ENCODE peak calls at places on chromosomes 3 and 15, in four cellular contexts. N is K562, Q is HepG2, I is HCT116. D is an unnamed sample. For H3K4me1, the result is how much of the 10 kb centered on the place peaks cover.

GRCh38 chr15:75359537-75360250 is 8.7 kb downstream of the MAN2C1 start:
- DNase-seq in N (no peak), Q (no peak), I (no peak), D (no peak)

GRCh38 chr15:72751751-72752455 is 31.7 kb downstream of the ADPGK start:
- DNase-seq in N (no peak), Q (no peak), I (no peak), D (no peak)

GRCh38 chr3:27696906-27697305 is 25.2 kb downstream of the EOMES start:
- DNase-seq in N (no peak), Q (no peak), I (no peak), D (no peak)

GRCh38 chr3:126402178-126402577 is 7.5 kb downstream of the CFAP100 start:
- DNase-seq in N (no peak), Q (no peak), I (no peak), D (no peak)

GRCh38 chr3:88767746-88768145 is 339.7 kb upstream of the EPHA3 start:
- DNase-seq in N (no peak), Q (no peak), I (no peak), D (no peak)

GRCh38 chr15:91849749-91850161 is 3.8 kb upstream of the SLCO3A1 start:
- DNase-seq in N (peak), Q (peak), I (peak), D (no peak)

GRCh38 chr15:68653031-68653635 is 74.3 kb downstream of the CORO2B start:
- DNase-seq in N (no peak), Q (no peak), I (no peak), D (no peak)

GRCh38 chr15:29924750-29925149 is 102.5 kb upstream of the TJP1 start:
- DNase-seq in N (no peak), Q (peak), I (no peak), D (no peak)

GRCh38 chr15:62603757-62604156 is 438.7 kb upstream of the C2CD4B start:
- DNase-seq in N (no peak), Q (no peak), I (no peak), D (no peak)

GRCh38 chr3:50926868-50927267 is 252.1 kb downstream of the DOCK3 start:
- DNase-seq in N (no peak), Q (no peak), I (no peak), D (no peak)

GRCh38 chr3:187327827-187328226 is 36.3 kb upstream of the MASP1 start:
- DNase-seq in N (no peak), Q (no peak), I (no peak), D (no peak)

GRCh38 chr3:179811321-179812095 is 158.7 kb downstream of the USP13 start:
- DNase-seq in N (peak), Q (peak), I (peak), D (peak)

GRCh38 chr3:46903341-46904302 is 26.1 kb downstream of the PTH1R start:
- DNase-seq in N (peak), Q (no peak), I (no peak), D (no peak)

GRCh38 chr15:51623386-51623938 is 891 bp upstream of the DMXL2 start:
- DNase-seq in N (peak), Q (no peak), I (no peak), D (no peak)

GRCh38 chr15:101676965-101677364 is 24.8 kb upstream of the TM2D3 start:
- DNase-seq in N (no peak), Q (no peak), I (no peak), D (no peak)

GRCh38 chr15:67907175-67907723 is 67.4 kb upstream of the RNU6-1 start:
- DNase-seq in N (no peak), Q (no peak), I (no peak), D (no peak)

GRCh38 chr15:57865294-57865693 is 158.8 kb downstream of the POLR2M start:
- DNase-seq in N (peak), Q (no peak), I (no peak), D (no peak)

GRCh38 chr3:86416334-86416733 is 574.6 kb downstream of the VGLL3 start:
- DNase-seq in N (no peak), Q (no peak), I (no peak), D (no peak)

GRCh38 chr3:79767953-79768282 is at the start of gene ROBO1:
- DNase-seq in N (no peak), Q (no peak), I (no peak), D (no peak)

GRCh38 chr3:56974242-56974945 is 86.1 kb upstream of the SPATA12 start:
- DNase-seq in N (no peak), Q (no peak), I (no peak), D (no peak)

GRCh38 chr3:59425942-59426341 is 376.1 kb upstream of the CFAP20DC start:
- DNase-seq in N (no peak), Q (no peak), I (no peak), D (no peak)

GRCh38 chr15:98292442-98293240 is 332.1 kb downstream of the ARRDC4 start:
- DNase-seq in N (peak), Q (peak), I (peak), D (no peak)

GRCh38 chr15:62360286-62360685 is 195.2 kb upstream of the C2CD4B start:
- DNase-seq in N (no peak), Q (no peak), I (no peak), D (no peak)

GRCh38 chr3:160200328-160200727 is 24.9 kb upstream of the C3orf80 start:
- DNase-seq in N (no peak), Q (no peak), I (no peak), D (no peak)
- TF ChIP-seq TCF7L2 in N (no peak), Q (no peak), I (no peak), D (no peak)

GRCh38 chr3:52197499-52197841 is 490 bp upstream of the ALAS1 start:
- DNase-seq in N (no peak), Q (no peak), I (no peak), D (no peak)
- H3K4me1 ChIP-seq in N (under half), Q (half or more), I (under half), D (under half)

GRCh38 chr15:70284438-70285214 is 186.9 kb upstream of the TLE3 start:
- DNase-seq in N (no peak), Q (no peak), I (no peak), D (no peak)
- TF ChIP-seq TCF7L2 in N (no peak), Q (no peak), I (no peak), D (no peak)

GRCh38 chr3:35927441-35927840 is 288.1 kb downstream of the ARPP21 start:
- DNase-seq in N (no peak), Q (no peak), I (no peak), D (no peak)

GRCh38 chr3:35936571-35936970 is 297.2 kb downstream of the ARPP21 start:
- DNase-seq in N (no peak), Q (no peak), I (no peak), D (no peak)

GRCh38 chr3:35932995-35933394 is 293.7 kb downstream of the ARPP21 start:
- DNase-seq in N (peak), Q (peak), I (peak), D (no peak)

GRCh38 chr3:35929158-35929557 is 289.8 kb downstream of the ARPP21 start:
- DNase-seq in N (no peak), Q (no peak), I (no peak), D (no peak)

GRCh38 chr3:35931867-35932266 is 292.5 kb downstream of the ARPP21 start:
- DNase-seq in N (no peak), Q (no peak), I (no peak), D (no peak)
- H3K4me1 ChIP-seq in N (under half), Q (under half), I (under half), D (under half)

GRCh38 chr3:33668618-33669017 is 49.4 kb downstream of the CLASP2 start:
- DNase-seq in N (no peak), Q (no peak), I (no peak), D (no peak)

GRCh38 chr3:33665294-33665693 is 52.8 kb downstream of the CLASP2 start:
- DNase-seq in N (no peak), Q (no peak), I (no peak), D (no peak)

GRCh38 chr3:33660035-33660434 is 58.0 kb downstream of the CLASP2 start:
- DNase-seq in N (no peak), Q (no peak), I (no peak), D (no peak)

GRCh38 chr3:33663042-33663441 is 55.0 kb downstream of the CLASP2 start:
- DNase-seq in N (no peak), Q (no peak), I (no peak), D (no peak)

DNA sequence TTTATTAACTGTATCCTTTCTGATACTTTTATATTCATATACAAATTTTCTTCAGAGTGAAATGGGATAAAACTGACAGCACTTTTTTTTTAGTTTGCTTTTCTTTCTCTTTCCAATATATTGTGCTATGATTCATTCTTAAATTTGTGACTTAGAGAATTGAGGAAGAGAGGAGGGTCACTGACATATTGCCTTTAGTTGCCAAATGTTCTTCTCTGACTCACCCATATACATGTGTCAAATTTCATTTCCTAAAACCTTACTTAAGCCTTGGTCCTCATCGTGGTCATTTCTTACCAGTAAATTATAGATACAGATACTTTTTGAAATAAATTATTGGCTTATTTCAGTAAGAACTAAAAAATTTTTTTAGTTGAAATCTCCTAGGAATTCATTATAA is 53.9 kb downstream of the CLASP2 start:
- DNase-seq in N (peak), Q (no peak), I (no peak), D (no peak)
- TF ChIP-seq TCF7L2 in N (no peak), Q (no peak), I (no peak), D (no peak)

GRCh38 chr3:71441217-71441924 is 142.2 kb downstream of the FOXP1 start:
- DNase-seq in N (no peak), Q (no peak), I (no peak), D (no peak)
- H3K4me1 ChIP-seq in N (under half), Q (under half), I (under half), D (under half)

DNA sequence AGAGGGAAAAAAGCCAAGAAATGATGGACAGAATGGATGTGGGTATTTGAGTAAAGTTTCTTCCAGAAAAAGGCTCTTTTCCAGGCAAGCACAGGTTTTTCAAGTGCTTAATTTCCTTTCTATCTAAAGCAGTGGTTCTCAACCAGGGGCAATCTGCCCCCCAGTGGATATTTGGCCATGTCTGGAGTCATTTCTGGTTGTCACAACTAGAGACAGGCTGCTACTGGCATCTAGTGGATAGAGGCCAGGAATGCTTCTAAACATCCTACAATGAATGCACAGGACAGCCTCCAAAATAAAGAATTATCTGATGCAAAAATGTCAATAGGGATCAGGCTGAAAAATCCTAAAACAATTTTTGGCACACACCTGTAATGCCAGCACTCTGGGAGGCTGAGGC is 23.9 kb downstream of the SEC22C start:
- DNase-seq in N (peak), Q (peak), I (no peak), D (no peak)
- TF ChIP-seq TCF7L2 in N (no peak), Q (no peak), I (no peak), D (no peak)

DNA sequence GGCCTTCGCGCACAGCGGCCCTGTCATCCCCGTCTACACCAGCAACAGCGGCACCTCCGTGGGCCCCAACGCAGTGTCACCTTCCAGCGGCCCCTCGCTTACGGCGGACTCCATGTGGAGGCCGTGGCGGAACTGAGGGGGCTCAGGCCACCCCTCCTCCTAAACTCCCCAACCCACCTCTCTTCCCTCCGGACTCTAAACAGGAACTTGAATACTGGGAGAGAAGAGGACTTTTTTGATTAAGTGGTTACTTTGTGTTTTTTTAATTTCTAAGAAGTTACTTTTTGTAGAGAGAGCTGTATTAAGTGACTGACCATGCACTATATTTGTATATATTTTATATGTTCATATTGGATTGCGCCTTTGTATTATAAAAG is 2.1 kb downstream of the HES1 start:
- DNase-seq in N (no peak), Q (no peak), I (no peak), D (no peak)
- H3K4me1 ChIP-seq in N (under half), Q (half or more), I (half or more), D (under half)